ENCODE peak calls at places on chromosomes 6 and 20, in four cellular contexts. M is body of pancreas, U is LNCaP clone FGC, C is colonic mucosa. J is an unnamed sample.

GRCh38 chr20:62486431-62486954 is 10.7 kb upstream of the GATA5 start:
- DNase-seq in M (peak), U (no peak), C (no peak), J (no peak)

GRCh38 chr20:3168079-3168828 is 5.1 kb downstream of the LZTS3 start:
- DNase-seq in M (peak), U (no peak), C (peak), J (no peak)

GRCh38 chr6:102485480-102485879 is 1092.0 kb downstream of the GRIK2 start:
- DNase-seq in M (no peak), U (no peak), C (no peak), J (no peak)

GRCh38 chr6:37078814-37079213 is 73.4 kb downstream of the FGD2 start:
- DNase-seq in M (no peak), U (no peak), C (no peak), J (no peak)

GRCh38 chr20:20375862-20376261 is 8.0 kb downstream of the INSM1 start:
- DNase-seq in M (no peak), U (no peak), C (no peak), J (no peak)

GRCh38 chr6:158897236-158897635 is 78.1 kb upstream of the EZR start:
- DNase-seq in M (no peak), U (no peak), C (no peak), J (no peak)

GRCh38 chr20:57361517-57361916 is 10.5 kb downstream of the RAE1 start:
- DNase-seq in M (no peak), U (no peak), C (no peak), J (peak)

GRCh38 chr6:27650620-27651370 is 177.9 kb upstream of the ZNF184 start:
- DNase-seq in M (peak), U (no peak), C (no peak), J (no peak)

GRCh38 chr20:19786311-19786710 is 28.3 kb downstream of the RIN2 start:
- DNase-seq in M (peak), U (no peak), C (peak), J (peak)

GRCh38 chr20:25247100-25247665 is 702 bp upstream of the PYGB start:
- DNase-seq in M (peak), U (no peak), C (peak), J (no peak)

GRCh38 chr20:22437354-22437753 is 147.0 kb downstream of the FOXA2 start:
- DNase-seq in M (no peak), U (no peak), C (no peak), J (no peak)

GRCh38 chr20:22442318-22442717 is 142.1 kb downstream of the FOXA2 start:
- DNase-seq in M (no peak), U (no peak), C (no peak), J (no peak)

GRCh38 chr20:22438346-22438745 is 146.0 kb downstream of the FOXA2 start:
- DNase-seq in M (no peak), U (no peak), C (no peak), J (no peak)

GRCh38 chr20:22438926-22439325 is 145.4 kb downstream of the FOXA2 start:
- DNase-seq in M (no peak), U (no peak), C (no peak), J (no peak)
- TF ChIP-seq CTCF in M (no peak), U (peak), C (no peak), J (peak)

DNA sequence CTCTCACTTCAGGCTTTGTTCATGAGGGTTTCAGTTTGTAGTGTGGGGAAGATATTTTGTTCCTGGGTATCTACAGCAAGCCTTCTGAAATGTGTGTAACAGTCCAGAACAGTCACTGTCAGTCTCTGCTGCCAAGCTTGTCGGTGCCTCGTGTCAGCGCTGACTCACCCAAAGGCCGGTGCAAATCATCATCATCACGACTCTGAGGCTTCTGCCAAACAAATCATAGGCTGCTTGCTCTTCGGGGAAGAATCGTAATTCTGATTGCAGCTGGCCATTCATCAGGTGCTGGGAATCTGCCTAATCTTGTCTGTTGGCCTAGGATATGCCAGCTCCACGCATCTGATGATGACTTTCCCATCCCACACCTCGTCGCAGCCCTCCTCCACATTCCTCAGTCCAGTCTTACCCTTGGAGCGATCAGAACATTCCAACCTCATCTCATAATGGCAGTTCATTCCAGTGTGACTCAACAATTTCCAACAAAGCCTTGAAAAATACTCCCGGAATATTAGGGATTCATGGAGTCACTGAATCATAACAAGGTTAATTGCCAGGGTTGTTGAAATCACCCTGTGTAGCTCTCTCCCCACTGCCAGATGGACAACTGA is 40.9 kb downstream of the ALDH8A1 start:
- DNase-seq in M (peak), U (no peak), C (peak), J (peak)
- H3K4me3 ChIP-seq in M (no peak), U (no peak), C (no peak), J (no peak)

DNA sequence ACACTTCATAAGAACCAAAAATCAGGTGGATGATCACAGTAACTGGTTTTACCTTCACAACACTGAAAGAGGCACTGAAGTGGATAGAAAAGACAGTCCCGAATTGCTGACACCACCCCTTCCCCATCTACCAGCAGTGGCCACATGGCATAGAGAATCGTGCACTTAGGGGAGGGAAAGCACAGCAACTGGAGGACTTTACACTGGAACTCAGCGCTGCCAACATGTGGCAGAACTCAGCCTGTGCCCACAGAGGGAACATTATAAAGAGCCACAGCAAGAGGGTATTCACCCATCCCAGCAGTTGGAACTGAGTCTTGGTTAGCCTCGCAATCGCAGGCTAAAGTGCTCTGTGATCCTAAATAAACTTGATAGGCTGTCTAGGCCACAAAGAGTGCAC is 6.5 kb upstream of the KIAA1586 start:
- DNase-seq in M (no peak), U (no peak), C (no peak), J (no peak)
- TF ChIP-seq CTCF in M (no peak), U (no peak), C (no peak), J (peak)

GRCh38 chr20:6579824-6580223 is 187.7 kb upstream of the BMP2 start:
- DNase-seq in M (no peak), U (no peak), C (no peak), J (no peak)
- H3K4me3 ChIP-seq in M (no peak), U (no peak), C (no peak), J (no peak)

GRCh38 chr6:156102129-156102528 is 646.5 kb upstream of the NOX3 start:
- DNase-seq in M (no peak), U (no peak), C (peak), J (no peak)
- TF ChIP-seq CTCF in M (no peak), U (peak), C (no peak), J (no peak)

GRCh38 chr6:146027586-146028249 is 1.1 kb upstream of the GRM1 start:
- DNase-seq in M (no peak), U (no peak), C (no peak), J (no peak)
- H3K4me3 ChIP-seq in M (no peak), U (no peak), C (no peak), J (no peak)

DNA sequence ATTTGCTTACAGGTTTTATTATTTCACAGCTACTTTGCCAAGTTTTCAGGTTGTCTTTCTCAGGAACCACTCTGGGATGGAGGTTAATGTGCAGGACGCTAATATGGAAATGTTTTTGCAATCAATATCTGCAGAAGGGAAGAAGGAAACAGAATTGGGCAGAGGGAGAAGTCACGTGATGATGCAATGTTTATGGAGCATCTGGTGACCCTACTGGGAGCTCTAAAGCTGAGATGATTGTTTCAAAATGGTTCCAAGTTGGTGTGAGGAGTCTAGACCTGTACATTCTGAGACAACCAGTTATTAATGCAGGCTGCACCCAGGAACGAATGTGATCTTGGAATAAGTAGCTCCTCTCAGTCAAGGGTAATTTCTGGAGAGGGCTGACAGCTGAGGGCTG is 905.4 kb upstream of the FLRT3 start:
- DNase-seq in M (no peak), U (no peak), C (no peak), J (no peak)
- TF ChIP-seq CTCF in M (no peak), U (no peak), C (no peak), J (no peak)

GRCh38 chr6:12353731-12354130 is 63.6 kb downstream of the EDN1 start:
- DNase-seq in M (peak), U (no peak), C (no peak), J (no peak)
- H3K4me3 ChIP-seq in M (no peak), U (no peak), C (no peak), J (no peak)

J was measured in astrocyte of the cerebellum.